ENCODE peak calls at places on chromosomes 2 and 18, in six cellular contexts. Q is psoas muscle; N is tibial nerve; Z is CD4-positive, alpha-beta T cell; G is GM23248; J is IMR-90. A is an unnamed sample.

GRCh38 chr2:56077352-56077915 is 106.4 kb upstream of the CCDC85A start:
- DNase-seq in Q (no peak), N (no peak), Z (no peak), G (peak), J (peak), A (no peak)

GRCh38 chr2:232437130-232437620 is 18.8 kb upstream of the ALPI start:
- DNase-seq in Q (no peak), N (no peak), Z (no peak), G (no peak), J (no peak), A (no peak)

GRCh38 chr2:164457271-164457670 is 164.0 kb downstream of the GRB14 start:
- DNase-seq in Q (no peak), N (no peak), Z (no peak), G (no peak), J (no peak), A (no peak)

GRCh38 chr2:344811-345210 is 56.9 kb upstream of the ALKAL2 start:
- DNase-seq in Q (no peak), N (no peak), Z (no peak), G (no peak), J (no peak), A (no peak)

GRCh38 chr2:168517801-168518200 is 61.7 kb downstream of the CERS6 start:
- DNase-seq in Q (no peak), N (no peak), Z (no peak), G (peak), J (no peak), A (no peak)

GRCh38 chr2:65675350-65675749 is 243.0 kb upstream of the SPRED2 start:
- DNase-seq in Q (no peak), N (no peak), Z (no peak), G (no peak), J (no peak), A (no peak)

GRCh38 chr2:30366199-30366691 is 80.8 kb upstream of the LCLAT1 start:
- DNase-seq in Q (no peak), N (no peak), Z (peak), G (peak), J (peak), A (no peak)

GRCh38 chr18:59383831-59384230 is 24.8 kb upstream of the LMAN1 start:
- DNase-seq in Q (no peak), N (no peak), Z (no peak), G (no peak), J (no peak), A (no peak)

GRCh38 chr2:86295071-86295470 is 42.4 kb downstream of the REEP1 start:
- DNase-seq in Q (no peak), N (no peak), Z (no peak), G (no peak), J (no peak), A (no peak)

DNA sequence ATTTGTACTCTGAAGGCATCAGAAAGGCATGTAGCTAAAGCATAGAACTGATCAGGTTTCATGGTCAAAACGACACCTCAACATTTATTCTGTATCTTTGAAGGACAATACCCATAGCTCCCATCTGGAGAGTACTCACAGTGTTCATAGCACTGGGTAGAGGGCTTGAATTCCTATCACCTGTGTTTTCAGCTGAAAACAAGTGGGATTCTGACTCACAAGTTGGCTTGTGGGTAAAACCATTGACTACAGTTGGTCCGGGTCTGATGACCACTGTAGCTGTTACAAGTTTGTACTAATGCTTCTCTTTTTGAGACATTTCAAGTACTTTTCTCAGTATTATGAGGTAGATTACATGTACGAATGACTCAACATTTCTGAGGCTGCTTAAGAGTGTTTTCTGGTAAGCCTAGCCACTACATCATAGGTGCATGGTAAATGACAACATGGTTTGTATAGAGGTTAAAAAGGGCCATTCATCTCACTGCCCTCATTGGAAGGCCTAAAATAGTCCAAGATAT is 68.6 kb upstream of the PELI1 start:
- DNase-seq in Q (no peak), N (no peak), Z (no peak), G (peak), J (peak), A (no peak)
- H3K27ac ChIP-seq in Q (no peak), N (peak), Z (no peak), G (no peak), J (no peak), A (peak)

DNA sequence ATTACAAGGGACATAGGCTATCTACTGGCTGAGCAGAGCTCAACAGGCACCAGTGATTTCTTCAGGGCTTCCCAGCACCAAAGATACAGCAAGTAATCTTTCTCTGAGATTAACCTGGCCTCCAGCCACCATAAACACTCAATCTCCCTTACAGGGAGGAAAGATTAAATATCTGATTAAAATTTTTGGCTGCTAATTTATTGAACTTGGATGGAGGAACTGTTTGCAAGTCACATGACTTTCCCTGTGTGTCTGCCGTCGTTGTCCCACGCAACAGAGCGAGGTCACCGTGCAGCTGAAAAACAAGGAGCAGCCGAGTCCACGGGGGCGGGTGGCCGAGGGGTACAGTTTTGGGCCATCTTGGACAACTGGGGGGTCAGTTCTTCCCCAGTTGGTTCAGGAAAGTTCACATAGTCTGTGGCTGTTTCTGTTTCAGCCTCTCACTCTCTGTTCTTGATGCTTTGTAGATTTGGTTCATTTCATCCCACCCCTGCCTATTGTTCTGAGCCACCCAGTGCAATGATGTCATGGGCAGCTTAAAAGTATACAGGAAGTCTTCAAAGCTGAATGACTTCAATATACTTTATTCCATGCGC is 186.8 kb upstream of the CTAGE1 start:
- DNase-seq in Q (no peak), N (peak), Z (no peak), G (no peak), J (peak), A (no peak)
- H3K27ac ChIP-seq in Q (no peak), N (peak), Z (no peak), G (no peak), J (no peak), A (no peak)

GRCh38 chr2:237354930-237355329 is 59.0 kb downstream of the COL6A3 start:
- DNase-seq in Q (no peak), N (no peak), Z (no peak), G (peak), J (peak), A (no peak)
- H3K27ac ChIP-seq in Q (no peak), N (peak), Z (no peak), G (peak), J (peak), A (no peak)

GRCh38 chr18:2301316-2301715 is 270.0 kb downstream of the METTL4 start:
- DNase-seq in Q (no peak), N (no peak), Z (no peak), G (no peak), J (no peak), A (no peak)

GRCh38 chr18:2302012-2302411 is 269.3 kb downstream of the METTL4 start:
- DNase-seq in Q (no peak), N (no peak), Z (no peak), G (no peak), J (no peak), A (no peak)

GRCh38 chr18:2304378-2305175 is 266.7 kb downstream of the METTL4 start:
- DNase-seq in Q (no peak), N (no peak), Z (no peak), G (peak), J (peak), A (no peak)

GRCh38 chr18:2303517-2304238 is 267.6 kb downstream of the METTL4 start:
- DNase-seq in Q (no peak), N (no peak), Z (no peak), G (peak), J (no peak), A (no peak)

DNA sequence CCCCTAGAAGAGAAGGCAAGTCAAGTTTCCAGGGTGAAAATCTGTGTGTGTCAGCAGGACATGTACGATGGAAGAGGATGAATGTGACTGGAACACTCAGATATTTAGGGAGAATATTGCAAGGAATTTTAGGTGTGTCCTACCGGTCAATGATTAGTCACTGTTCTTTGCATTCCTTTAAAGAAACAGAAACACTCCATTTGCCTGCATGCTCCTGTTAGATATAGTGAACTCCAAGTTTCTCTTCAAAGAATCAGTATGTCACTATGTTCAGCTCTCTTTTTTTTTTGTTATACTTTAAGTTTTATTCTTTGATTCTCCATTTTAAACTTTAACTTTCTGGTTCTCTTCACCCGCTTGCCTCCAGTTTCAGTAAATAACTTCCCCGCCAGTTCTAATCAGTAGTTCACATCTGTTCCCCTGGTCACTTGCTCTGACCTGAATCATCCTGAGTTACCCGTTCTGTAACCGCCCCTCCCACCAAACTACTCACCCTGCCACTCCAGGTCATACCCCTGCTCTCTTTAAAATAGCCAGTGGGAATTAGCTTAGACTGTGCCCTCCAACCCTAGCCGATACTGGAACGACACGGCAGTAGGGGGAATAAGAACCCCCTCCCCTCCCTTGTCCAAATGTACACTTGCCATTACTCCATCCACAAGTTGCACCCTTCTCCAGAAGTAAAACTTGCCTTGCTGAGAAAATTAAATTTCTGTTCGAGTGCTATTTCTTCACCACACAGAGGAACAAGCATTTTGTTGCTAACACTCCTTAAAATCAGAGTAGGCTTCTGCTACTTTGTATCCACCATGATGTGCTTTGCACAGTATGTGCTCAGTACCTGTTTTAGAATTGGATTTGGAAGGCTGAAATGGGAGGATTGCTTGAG is 268.4 kb downstream of the METTL4 start:
- DNase-seq in Q (no peak), N (no peak), Z (no peak), G (peak), J (no peak), A (no peak)
- H3K27ac ChIP-seq in Q (no peak), N (no peak), Z (no peak), G (no peak), J (no peak), A (no peak)

A was measured in substantia nigra.